ENCODE peak calls at places on chromosome 1, in nine cellular contexts. One of them, this sample, is unnamed.

GRCh38 chr1:203807211-203807610 is 11.8 kb downstream of the ZBED6 start:
- DNase-seq in putamen: no peak
- DNase-seq in T-cell: no peak
- DNase-seq in LHCN-M2: peak; percentile 97
- DNase-seq in Panc1: no peak
- DNase-seq in C1 segment of cervical spinal cord: no peak
- DNase-seq in stimulated activated CD4-positive, alpha-beta T cell treated with anti-CD3 and anti-CD28 coated beads, Interleukin-4, amount 100 ng/mL, for 24 hours: no peak
- DNase-seq in adrenal gland: peak; percentile 72
- DNase-seq in endothelial cell: no peak
- DNase-seq in this sample: no peak

GRCh38 chr1:156947818-156948525 is 27.5 kb downstream of the LRRC71 start:
- DNase-seq in stimulated activated CD4-positive, alpha-beta T cell treated with anti-CD3 and anti-CD28 coated beads, Interleukin-4, amount 100 ng/mL, for 24 hours: no peak
- DNase-seq in adrenal gland: peak; percentile 41
- DNase-seq in LHCN-M2: no peak
- DNase-seq in T-cell: no peak
- DNase-seq in putamen: no peak
- DNase-seq in Panc1: no peak
- DNase-seq in C1 segment of cervical spinal cord: no peak
- DNase-seq in endothelial cell: no peak
- DNase-seq in this sample: no peak

GRCh38 chr1:2644591-2645101 is 11.8 kb upstream of the MMEL1 start:
- DNase-seq in Panc1: no peak
- DNase-seq in adrenal gland: no peak
- DNase-seq in C1 segment of cervical spinal cord: no peak
- DNase-seq in LHCN-M2: no peak
- DNase-seq in putamen: no peak
- DNase-seq in stimulated activated CD4-positive, alpha-beta T cell treated with anti-CD3 and anti-CD28 coated beads, Interleukin-4, amount 100 ng/mL, for 24 hours: no peak
- DNase-seq in T-cell: no peak
- DNase-seq in endothelial cell: peak; percentile 2
- DNase-seq in this sample: no peak

GRCh38 chr1:112144738-112145426 is 155.4 kb upstream of the KCND3 start:
- DNase-seq in adrenal gland: no peak
- DNase-seq in C1 segment of cervical spinal cord: no peak
- DNase-seq in T-cell: no peak
- DNase-seq in endothelial cell: no peak
- DNase-seq in putamen: no peak
- DNase-seq in Panc1: no peak
- DNase-seq in stimulated activated CD4-positive, alpha-beta T cell treated with anti-CD3 and anti-CD28 coated beads, Interleukin-4, amount 100 ng/mL, for 24 hours: no peak
- DNase-seq in LHCN-M2: no peak
- DNase-seq in this sample: no peak

GRCh38 chr1:234848972-234849641 is 239.1 kb upstream of the IRF2BP2 start:
- DNase-seq in endothelial cell: no peak
- DNase-seq in LHCN-M2: peak; percentile 85
- DNase-seq in stimulated activated CD4-positive, alpha-beta T cell treated with anti-CD3 and anti-CD28 coated beads, Interleukin-4, amount 100 ng/mL, for 24 hours: no peak
- DNase-seq in adrenal gland: no peak
- DNase-seq in C1 segment of cervical spinal cord: no peak
- DNase-seq in putamen: peak; percentile 49
- DNase-seq in Panc1: no peak
- DNase-seq in T-cell: no peak
- DNase-seq in this sample: no peak

GRCh38 chr1:179264506-179264905 is 29.1 kb upstream of the SOAT1 start:
- DNase-seq in stimulated activated CD4-positive, alpha-beta T cell treated with anti-CD3 and anti-CD28 coated beads, Interleukin-4, amount 100 ng/mL, for 24 hours: no peak
- DNase-seq in T-cell: no peak
- DNase-seq in endothelial cell: no peak
- DNase-seq in putamen: no peak
- DNase-seq in adrenal gland: no peak
- DNase-seq in Panc1: no peak
- DNase-seq in C1 segment of cervical spinal cord: no peak
- DNase-seq in LHCN-M2: no peak
- DNase-seq in this sample: no peak

GRCh38 chr1:9438431-9439073 is 100.7 kb upstream of the SLC25A33 start:
- DNase-seq in Panc1: peak; percentile 82
- DNase-seq in adrenal gland: no peak
- DNase-seq in LHCN-M2: peak; percentile 92
- DNase-seq in putamen: peak; percentile 72
- DNase-seq in stimulated activated CD4-positive, alpha-beta T cell treated with anti-CD3 and anti-CD28 coated beads, Interleukin-4, amount 100 ng/mL, for 24 hours: no peak
- DNase-seq in T-cell: no peak
- DNase-seq in C1 segment of cervical spinal cord: peak; percentile 59
- DNase-seq in endothelial cell: no peak
- DNase-seq in this sample: no peak

GRCh38 chr1:63640633-63641567 is 47.7 kb downstream of the PGM1 start:
- DNase-seq in T-cell: no peak
- DNase-seq in stimulated activated CD4-positive, alpha-beta T cell treated with anti-CD3 and anti-CD28 coated beads, Interleukin-4, amount 100 ng/mL, for 24 hours: no peak
- DNase-seq in C1 segment of cervical spinal cord: no peak
- DNase-seq in endothelial cell: no peak
- DNase-seq in Panc1: no peak
- DNase-seq in putamen: no peak
- DNase-seq in adrenal gland: no peak
- DNase-seq in LHCN-M2: no peak
- DNase-seq in this sample: no peak

GRCh38 chr1:46044116-46044515 is 88.3 kb downstream of the PIK3R3 start:
- DNase-seq in C1 segment of cervical spinal cord: no peak
- DNase-seq in Panc1: no peak
- DNase-seq in T-cell: no peak
- DNase-seq in adrenal gland: no peak
- DNase-seq in stimulated activated CD4-positive, alpha-beta T cell treated with anti-CD3 and anti-CD28 coated beads, Interleukin-4, amount 100 ng/mL, for 24 hours: no peak
- DNase-seq in LHCN-M2: no peak
- DNase-seq in endothelial cell: no peak
- DNase-seq in putamen: no peak
- DNase-seq in this sample: no peak

GRCh38 chr1:159177273-159177907 is 6.0 kb downstream of the CADM3 start:
- DNase-seq in LHCN-M2: peak; percentile 72
- DNase-seq in endothelial cell: peak; percentile 73
- DNase-seq in Panc1: no peak
- DNase-seq in T-cell: peak; percentile 5
- DNase-seq in C1 segment of cervical spinal cord: no peak
- DNase-seq in adrenal gland: no peak
- DNase-seq in stimulated activated CD4-positive, alpha-beta T cell treated with anti-CD3 and anti-CD28 coated beads, Interleukin-4, amount 100 ng/mL, for 24 hours: no peak
- DNase-seq in putamen: no peak
- DNase-seq in this sample: peak; percentile 89